ENCODE peak calls at places on chromosomes 2 and 18, in seven cellular contexts. W, X, B, Q, Y, F and S are unnamed samples.

GRCh38 chr2:36737131-36737750 is 40.7 kb downstream of the VIT start:
- DNase-seq in W (no peak), X (no peak), B (no peak), Q (no peak), Y (no peak), F (no peak), S (no peak)

GRCh38 chr2:58734365-58734764 is 493.2 kb upstream of the FANCL start:
- DNase-seq in W (no peak), X (no peak), B (no peak), Q (no peak), Y (no peak), F (no peak), S (no peak)

GRCh38 chr2:15449542-15450236 is 111.4 kb downstream of the NBAS start:
- DNase-seq in W (no peak), X (no peak), B (no peak), Q (no peak), Y (no peak), F (no peak), S (no peak)

GRCh38 chr18:48053881-48054586 is 123.6 kb upstream of the SMAD2 start:
- DNase-seq in W (no peak), X (no peak), B (no peak), Q (no peak), Y (peak; percentile 24), F (no peak), S (no peak)

GRCh38 chr2:13819896-13820295 is 812.6 kb upstream of the LRATD1 start:
- DNase-seq in W (no peak), X (no peak), B (no peak), Q (no peak), Y (no peak), F (no peak), S (no peak)

GRCh38 chr2:31877008-31877407 is 133.8 kb downstream of the MEMO1 start:
- DNase-seq in W (no peak), X (no peak), B (no peak), Q (no peak), Y (peak; percentile 79), F (no peak), S (no peak)

GRCh38 chr2:223935459-223936125 is 9.5 kb downstream of the WDFY1 start:
- DNase-seq in W (no peak), X (no peak), B (no peak), Q (no peak), Y (no peak), F (no peak), S (no peak)

GRCh38 chr2:163655672-163656071 is 80.1 kb downstream of the FIGN start:
- DNase-seq in W (no peak), X (no peak), B (no peak), Q (no peak), Y (no peak), F (no peak), S (no peak)

GRCh38 chr2:46051103-46051502 is 246.1 kb upstream of the EPAS1 start:
- DNase-seq in W (no peak), X (no peak), B (no peak), Q (no peak), Y (no peak), F (no peak), S (no peak)

GRCh38 chr2:12286347-12286746 is 430.4 kb upstream of the TRIB2 start:
- DNase-seq in W (no peak), X (no peak), B (no peak), Q (no peak), Y (no peak), F (no peak), S (no peak)

GRCh38 chr2:146295080-146295670 is 1549.7 kb upstream of the ACVR2A start:
- DNase-seq in W (no peak), X (no peak), B (no peak), Q (no peak), Y (no peak), F (no peak), S (no peak)

GRCh38 chr2:8217366-8218125 is 464.3 kb upstream of the ID2 start:
- DNase-seq in W (no peak), X (no peak), B (no peak), Q (peak; percentile 84), Y (no peak), F (no peak), S (peak; percentile 84)

GRCh38 chr2:66434679-66435548 is at the start of gene MEIS1:
- DNase-seq in W (peak; percentile 96), X (no peak), B (peak; percentile 96), Q (peak; percentile 90), Y (peak; percentile 77), F (peak; percentile 49), S (no peak)

GRCh38 chr2:10538224-10538894 is 90.2 kb upstream of the ODC1 start:
- DNase-seq in W (no peak), X (no peak), B (no peak), Q (no peak), Y (no peak), F (no peak), S (no peak)

GRCh38 chr2:76866464-76866863 is 655.7 kb downstream of the LRRTM4 start:
- DNase-seq in W (no peak), X (no peak), B (no peak), Q (no peak), Y (no peak), F (no peak), S (no peak)

GRCh38 chr18:59744271-59744721 is 47.1 kb upstream of the CCBE1 start:
- DNase-seq in W (no peak), X (no peak), B (no peak), Q (no peak), Y (no peak), F (no peak), S (no peak)

GRCh38 chr2:37167636-37168182 is 10.9 kb upstream of the EIF2AK2 start:
- DNase-seq in W (no peak), X (no peak), B (no peak), Q (no peak), Y (peak; percentile 83), F (no peak), S (no peak)

GRCh38 chr18:44795241-44795640 is 114.6 kb downstream of the SETBP1 start:
- DNase-seq in W (no peak), X (no peak), B (no peak), Q (no peak), Y (no peak), F (no peak), S (no peak)
- H3K27ac ChIP-seq in W (no peak overlapping the region), X (no peak overlapping the region), B (no peak overlapping the region), Q (no peak overlapping the region), Y (no peak overlapping the region), F (no peak overlapping the region), S (no peak overlapping the region)

GRCh38 chr2:241267249-241268067 is 48.0 kb downstream of the HDLBP start:
- DNase-seq in W (peak; percentile 23), X (no peak), B (no peak), Q (no peak), Y (no peak), F (no peak), S (no peak)

GRCh38 chr2:241261628-241262027 is 53.8 kb downstream of the HDLBP start:
- DNase-seq in W (peak; percentile 16), X (no peak), B (no peak), Q (no peak), Y (no peak), F (no peak), S (no peak)

GRCh38 chr2:241260911-241261310 is 54.6 kb downstream of the HDLBP start:
- DNase-seq in W (no peak), X (no peak), B (no peak), Q (no peak), Y (no peak), F (no peak), S (no peak)

GRCh38 chr2:241265506-241265905 is 50.0 kb downstream of the HDLBP start:
- DNase-seq in W (no peak), X (no peak), B (no peak), Q (peak; percentile 22), Y (no peak), F (no peak), S (no peak)

DNA sequence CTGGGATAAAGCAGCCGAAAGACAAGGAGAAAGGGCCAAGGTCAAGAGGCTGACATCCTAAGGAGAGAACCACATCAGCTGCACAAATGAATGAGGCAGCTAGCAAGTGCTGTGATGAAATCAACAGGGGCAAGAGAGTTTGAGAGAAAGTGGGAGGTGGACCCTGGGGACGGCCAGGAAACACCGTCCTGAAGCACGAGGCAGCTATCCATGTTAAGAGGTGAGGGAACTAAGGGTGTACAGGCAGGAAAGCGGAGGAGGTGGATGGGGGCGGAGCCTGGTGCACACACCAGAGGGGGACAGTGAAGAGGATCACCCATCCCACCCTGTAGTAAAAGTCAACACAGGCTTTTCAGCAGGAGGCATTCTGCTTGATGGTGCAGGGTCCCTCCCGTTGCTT is 52.4 kb downstream of the HDLBP start:
- DNase-seq in W (peak; percentile 40), X (no peak), B (no peak), Q (no peak), Y (no peak), F (no peak), S (no peak)
- H3K36me3 ChIP-seq in W (peaks cover 99% of the 10 kb centered on the region), X (peaks cover 56% of the 10 kb centered on the region), B (peaks cover 85% of the 10 kb centered on the region), Q (no peaks in the 10 kb centered on the region), Y (peaks cover 22% of the 10 kb centered on the region), F (peaks cover 93% of the 10 kb centered on the region), S (peaks cover 94% of the 10 kb centered on the region)

DNA sequence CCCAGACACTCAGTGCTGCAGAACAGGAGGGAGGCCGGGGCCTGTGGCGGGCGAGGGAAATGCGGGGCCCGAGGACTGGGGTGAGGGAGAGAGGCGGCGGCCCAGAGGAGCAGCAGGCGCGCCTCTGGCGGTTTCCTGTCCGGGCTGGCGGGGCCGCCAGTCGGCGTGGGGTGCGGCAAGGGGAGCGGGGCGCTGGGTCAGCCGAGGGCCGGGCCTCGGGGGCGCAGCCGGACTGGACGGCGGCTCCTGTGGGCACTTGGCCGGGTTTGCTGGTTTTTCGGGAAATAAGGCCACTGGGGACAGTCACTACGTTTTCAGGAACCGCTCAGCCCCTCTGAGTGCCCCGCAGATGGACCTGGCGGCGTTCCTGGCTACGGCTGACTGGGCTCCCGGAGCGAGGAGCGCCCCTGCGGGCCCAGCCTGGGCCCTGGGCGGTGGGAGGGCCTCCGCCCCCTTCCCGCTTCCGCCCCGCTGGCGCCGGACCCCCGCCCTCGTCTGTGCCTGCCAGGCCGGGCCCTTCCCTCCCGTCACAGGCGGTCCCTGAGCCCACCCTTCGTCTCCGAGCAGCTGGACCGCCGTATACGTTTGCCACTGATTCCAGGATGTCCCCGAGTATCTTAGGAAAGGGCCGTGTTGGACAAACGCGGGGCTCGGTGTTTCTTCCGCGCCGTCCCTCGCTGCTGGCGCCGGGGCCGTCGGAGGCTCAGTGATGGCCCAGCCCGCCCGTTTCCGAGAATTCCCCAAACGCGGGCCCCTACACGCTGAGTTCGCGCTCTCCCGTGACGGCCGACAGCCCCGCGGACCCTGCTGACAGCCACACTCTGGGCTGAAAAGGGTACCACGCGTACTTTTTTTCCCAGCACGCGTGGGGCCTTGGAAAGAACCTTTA is 84.6 kb downstream of the FAM210A start:
- DNase-seq in W (no peak), X (no peak), B (no peak), Q (no peak), Y (no peak), F (no peak), S (no peak)
- H3K4me3 ChIP-seq in W (peak overlapping the region; percentile 10), X (no peak overlapping the region), B (peak overlapping the region; percentile 40), Q (no peak overlapping the region), Y (no peak overlapping the region), F (peak overlapping the region; percentile 3), S (no peak overlapping the region)

DNA sequence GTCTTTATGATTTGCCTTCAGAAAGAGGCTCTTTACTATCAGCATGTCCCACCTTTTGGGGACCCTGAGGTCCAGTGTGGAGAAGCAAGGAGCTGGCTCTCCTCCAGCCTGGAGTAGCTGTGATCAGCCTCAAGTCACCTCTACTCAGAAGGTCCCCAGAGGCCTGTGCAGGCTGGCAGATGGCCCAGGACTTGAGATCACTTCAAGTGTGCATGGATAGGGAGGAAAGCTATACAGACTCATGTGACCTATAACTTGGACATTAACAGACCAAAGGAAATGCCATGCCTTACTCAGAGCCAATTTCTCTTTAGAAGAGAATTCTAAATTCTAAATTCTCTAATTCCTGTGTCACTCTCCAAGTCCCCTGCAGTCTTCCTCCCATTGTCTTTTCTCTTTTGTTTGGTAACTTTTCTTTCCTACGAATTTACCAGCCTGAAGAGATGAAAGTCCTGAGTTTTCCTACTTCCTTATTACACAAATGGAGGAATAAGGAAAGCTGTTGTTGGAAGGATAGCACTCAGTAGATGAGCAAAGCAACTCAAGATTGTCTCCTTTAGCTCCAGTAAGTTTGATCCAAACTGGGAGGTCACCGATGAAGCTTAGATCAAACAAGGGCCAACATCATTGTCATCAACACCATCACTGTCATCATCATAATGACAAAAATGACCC is 163.9 kb downstream of the GFPT1 start:
- DNase-seq in W (no peak), X (no peak), B (peak; percentile 91), Q (no peak), Y (no peak), F (no peak), S (no peak)
- H3K27ac ChIP-seq in W (no peak overlapping the region), X (no peak overlapping the region), B (peak overlapping the region; percentile 41), Q (no peak overlapping the region), Y (peak overlapping the region; percentile 52), F (no peak overlapping the region), S (no peak overlapping the region)